ENCODE peak calls at places on chromosomes 1 and 21, in six cellular contexts. C is keratinocyte, D is Peyer's patch, U is HFF-Myc, O is heart right ventricle, V is IMR-90. L is an unnamed sample.

GRCh38 chr1:60936052-60936619 is 146.2 kb upstream of the NFIA start:
- DNase-seq in C (no peak), D (no peak), U (no peak), O (no peak), V (no peak), L (no peak)

GRCh38 chr1:85093644-85094043 is 45.3 kb upstream of the MCOLN3 start:
- DNase-seq in C (no peak), D (no peak), U (no peak), O (no peak), V (no peak), L (no peak)

GRCh38 chr1:72282271-72282656 is at the start of gene NEGR1:
- DNase-seq in C (no peak), D (no peak), U (no peak), O (peak), V (peak), L (peak)

GRCh38 chr1:91778964-91779363 is 107.0 kb downstream of the TGFBR3 start:
- DNase-seq in C (no peak), D (no peak), U (no peak), O (no peak), V (no peak), L (no peak)

GRCh38 chr1:245997471-245998258 is 509.4 kb downstream of the SMYD3 start:
- DNase-seq in C (no peak), D (no peak), U (peak), O (peak), V (peak), L (no peak)

GRCh38 chr21:46124083-46124925 is 26.4 kb downstream of the COL6A2 start:
- DNase-seq in C (no peak), D (no peak), U (no peak), O (no peak), V (no peak), L (no peak)

GRCh38 chr1:222171005-222171404 is 376.9 kb downstream of the HHIPL2 start:
- DNase-seq in C (peak), D (no peak), U (no peak), O (no peak), V (peak), L (peak)

GRCh38 chr1:113652773-113653172 is 106.5 kb downstream of the PHTF1 start:
- DNase-seq in C (peak), D (no peak), U (no peak), O (no peak), V (peak), L (no peak)

GRCh38 chr1:26630634-26631033 is 65.2 kb upstream of the ARID1A start:
- DNase-seq in C (no peak), D (no peak), U (no peak), O (no peak), V (no peak), L (no peak)

GRCh38 chr1:110055493-110056283 is 14.8 kb downstream of the ALX3 start:
- DNase-seq in C (no peak), D (no peak), U (no peak), O (no peak), V (peak), L (peak)

GRCh38 chr1:20633190-20634064 is at the start of gene PINK1:
- DNase-seq in C (no peak), D (peak), U (peak), O (peak), V (peak), L (no peak)

GRCh38 chr1:105591681-105592080 is 1464.8 kb upstream of the PRMT6 start:
- DNase-seq in C (no peak), D (no peak), U (no peak), O (no peak), V (no peak), L (no peak)

GRCh38 chr1:226373376-226373775 is 34.5 kb downstream of the PARP1 start:
- DNase-seq in C (no peak), D (no peak), U (no peak), O (no peak), V (no peak), L (no peak)
- TF ChIP-seq CTCF in C (no peak), D (no peak), U (no peak), O (no peak), V (no peak), L (no peak)

DNA sequence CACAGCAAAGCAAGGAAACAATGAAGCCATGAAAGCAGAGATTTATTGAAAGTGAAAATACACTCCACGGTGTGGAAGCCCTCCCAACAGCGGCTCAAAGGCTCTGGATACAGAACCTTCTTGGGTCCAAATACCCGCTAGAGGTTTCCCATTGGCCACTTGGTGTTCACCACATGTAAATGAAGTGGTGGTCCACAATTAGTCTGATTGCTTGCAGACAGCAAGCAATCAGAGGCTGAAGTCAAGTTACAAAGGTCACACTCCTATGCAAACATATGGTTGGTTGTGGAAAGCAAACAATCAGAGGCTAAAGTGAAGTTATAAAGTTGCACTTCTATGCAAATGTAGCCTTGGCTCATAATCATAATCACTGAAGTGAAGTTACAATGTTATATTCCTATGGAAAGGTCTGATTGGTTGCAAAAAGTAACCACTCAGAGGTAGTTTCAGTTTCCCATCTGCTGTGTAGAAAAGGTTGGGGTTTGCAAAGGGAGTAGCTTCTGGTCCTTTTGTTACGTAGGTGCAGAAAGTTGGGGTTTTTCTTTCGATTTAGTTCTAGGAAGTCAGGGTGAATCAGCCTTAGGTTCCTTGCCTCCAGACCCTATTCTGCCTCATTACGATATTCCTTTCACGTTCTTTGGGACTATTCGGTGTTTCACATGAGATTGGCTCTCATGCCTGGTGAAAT is 36.8 kb upstream of the MTF2 start:
- DNase-seq in C (no peak), D (peak), U (no peak), O (no peak), V (no peak), L (no peak)
- H3K4me3 ChIP-seq in C (no peak), D (peak), U (no peak), O (no peak), V (no peak), L (no peak)

DNA sequence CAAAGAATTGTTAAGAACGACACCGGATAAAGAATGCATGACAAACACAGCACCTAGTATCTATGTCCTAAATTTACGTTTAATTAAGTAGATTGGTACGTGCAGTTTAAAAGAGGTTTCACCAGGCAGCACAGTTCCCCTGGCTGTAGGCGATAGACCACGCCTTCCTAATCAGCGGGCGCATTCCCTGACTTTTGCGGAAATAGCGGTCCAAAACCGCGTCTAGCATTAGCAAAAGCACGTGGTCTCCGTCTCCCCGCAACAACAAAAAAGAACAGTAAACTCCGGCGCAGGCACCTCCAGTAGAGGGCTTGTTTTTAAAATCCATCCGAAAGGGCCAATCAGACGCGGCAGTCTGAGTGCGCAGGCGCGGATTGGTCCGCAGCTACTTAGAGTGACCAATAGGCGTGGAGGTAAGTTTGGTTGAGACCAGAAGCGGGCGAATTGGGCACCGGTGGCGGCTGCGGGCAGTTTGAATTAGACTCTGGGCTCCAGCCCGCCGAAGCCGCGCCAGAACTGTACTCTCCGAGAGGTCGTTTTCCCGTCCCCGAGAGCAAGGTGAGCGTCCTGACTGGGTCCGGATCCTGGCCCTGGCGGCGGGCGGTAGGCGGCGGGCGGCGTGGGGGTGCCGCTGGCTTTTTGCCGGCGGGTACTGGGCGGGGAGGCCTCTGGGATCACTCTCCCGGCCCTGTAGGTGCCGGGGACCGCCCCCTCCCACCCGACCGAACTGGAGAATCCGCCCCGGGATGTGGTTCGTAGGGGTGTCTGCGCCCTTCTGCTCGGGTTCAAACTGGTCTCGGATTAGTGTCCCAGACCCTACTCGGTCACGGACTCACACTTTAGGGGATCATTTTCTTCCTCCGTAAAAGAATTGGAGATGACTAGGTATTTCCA is at the start of gene CENPF:
- DNase-seq in C (peak), D (peak), U (peak), O (peak), V (peak), L (peak)
- TF ChIP-seq CTCF in C (no peak), D (peak), U (no peak), O (peak), V (peak), L (peak)

DNA sequence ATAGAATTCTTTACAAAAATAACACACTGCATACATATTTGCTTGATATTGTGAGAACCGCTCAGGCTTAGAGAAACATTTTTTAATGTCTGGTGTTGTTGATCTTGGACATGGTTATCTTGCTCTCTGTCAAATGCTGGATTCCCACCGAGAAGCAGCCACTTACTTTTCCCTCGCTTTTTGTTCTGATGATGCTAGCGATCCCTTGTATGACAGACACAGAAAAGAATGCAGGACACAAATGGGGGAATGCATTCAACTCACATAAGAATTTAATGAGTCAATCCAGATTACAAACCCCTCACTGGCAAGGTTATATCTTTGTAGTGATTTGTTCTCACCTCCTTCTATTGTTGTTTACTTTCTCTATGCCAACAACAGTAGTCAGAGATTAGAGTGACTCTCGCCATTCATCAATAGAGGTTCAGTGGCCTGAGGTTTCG is 76.8 kb upstream of the AKT3 start:
- DNase-seq in C (no peak), D (no peak), U (peak), O (no peak), V (peak), L (peak)
- H3K4me3 ChIP-seq in C (no peak), D (no peak), U (no peak), O (no peak), V (no peak), L (no peak)

DNA sequence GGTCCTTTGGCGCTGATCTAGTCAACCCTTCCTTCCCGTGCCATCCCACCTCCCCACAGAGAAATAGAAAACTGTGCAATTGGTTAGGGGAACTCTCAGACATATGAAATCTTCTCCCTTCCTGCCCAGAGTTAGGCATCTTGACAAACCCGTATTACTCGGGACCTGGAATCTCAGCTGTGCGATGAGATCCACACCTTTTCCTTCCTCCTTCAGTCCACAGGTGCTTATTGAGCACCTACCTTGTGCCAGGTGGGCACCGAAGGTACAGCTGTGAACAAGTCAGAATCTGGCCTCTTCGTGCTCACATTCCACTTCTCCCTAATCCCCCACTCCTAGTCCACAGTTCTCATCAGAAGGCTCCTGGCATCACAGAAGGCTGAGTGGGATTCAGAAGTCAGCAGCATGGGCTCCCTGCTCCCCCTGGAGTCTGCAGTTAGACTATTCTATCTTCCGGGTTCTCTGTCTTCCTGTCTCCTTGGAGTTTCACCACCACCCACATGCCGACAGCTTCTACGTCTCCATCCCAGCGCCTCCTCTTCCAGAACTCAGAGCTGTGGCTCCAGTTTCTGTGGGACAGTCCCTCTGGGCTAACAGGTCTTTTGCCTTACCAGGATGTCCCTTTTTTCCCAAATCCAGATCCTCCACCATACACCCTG is 23.0 kb downstream of the KNCN start:
- DNase-seq in C (no peak), D (no peak), U (no peak), O (no peak), V (peak), L (no peak)
- TF ChIP-seq CTCF in C (no peak), D (no peak), U (peak), O (no peak), V (peak), L (peak)

DNA sequence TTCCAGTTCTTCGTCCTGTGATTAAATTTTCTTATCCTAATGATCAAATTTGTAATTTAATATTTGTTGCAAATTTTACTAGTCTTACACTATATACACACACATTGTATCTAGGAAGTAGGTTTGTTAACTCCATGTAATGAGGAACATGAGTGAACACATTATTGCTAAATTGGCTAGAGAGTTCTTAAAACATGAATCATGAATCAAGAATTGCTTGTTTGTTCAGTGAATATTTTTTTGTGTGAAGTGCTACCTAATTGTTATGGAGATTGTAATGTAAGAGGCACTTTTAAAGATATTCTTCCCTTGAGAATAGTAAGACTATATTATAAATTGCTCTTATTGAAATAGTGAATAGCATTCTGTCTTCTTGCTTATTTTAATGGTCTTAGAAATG is 4.6 kb downstream of the GPSM2 start:
- DNase-seq in C (no peak), D (no peak), U (no peak), O (no peak), V (peak), L (no peak)
- H3K4me3 ChIP-seq in C (peak), D (no peak), U (no peak), O (no peak), V (no peak), L (no peak)

GRCh38 chr1:235866207-235866912 is at the start of gene LYST:
- DNase-seq in C (no peak), D (peak), U (no peak), O (peak), V (peak), L (no peak)
- TF ChIP-seq CTCF in C (peak), D (peak), U (peak), O (no peak), V (peak), L (peak)

GRCh38 chr1:100404816-100405215 is 52.5 kb downstream of the CDC14A start:
- DNase-seq in C (no peak), D (no peak), U (no peak), O (no peak), V (peak), L (no peak)
- H3K4me3 ChIP-seq in C (no peak), D (no peak), U (no peak), O (no peak), V (no peak), L (no peak)

GRCh38 chr1:192993426-192994085 is 65.6 kb downstream of the UCHL5 start:
- DNase-seq in C (no peak), D (no peak), U (no peak), O (no peak), V (peak), L (no peak)

GRCh38 chr1:192994141-192994540 is 65.0 kb downstream of the UCHL5 start:
- DNase-seq in C (no peak), D (no peak), U (no peak), O (no peak), V (no peak), L (no peak)

DNA sequence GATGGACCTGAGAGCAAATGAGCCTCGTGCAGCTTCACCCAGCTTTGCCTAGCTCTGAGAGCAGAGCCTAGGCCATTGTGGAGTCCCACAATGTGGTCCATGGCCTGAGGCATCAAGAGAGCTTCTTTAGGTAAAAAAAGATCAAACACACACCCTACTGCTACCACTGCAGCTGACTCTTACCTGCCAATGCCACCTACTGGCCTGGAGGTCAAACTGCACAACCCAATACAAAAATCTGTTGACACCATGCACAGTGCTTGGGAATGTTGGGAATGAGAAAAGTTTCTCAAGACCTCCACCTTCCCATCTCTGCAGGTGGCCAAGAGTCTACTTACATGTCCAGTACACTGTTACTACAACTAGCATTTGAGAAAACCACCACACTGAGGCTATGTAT is 60.6 kb downstream of the UCHL5 start:
- DNase-seq in C (no peak), D (no peak), U (no peak), O (no peak), V (no peak), L (no peak)
- TF ChIP-seq CTCF in C (peak), D (peak), U (peak), O (no peak), V (peak), L (peak)